ENCODE peak calls at places on chromosomes 5 and 9, in seven cellular contexts. W is stomach, N is sigmoid colon, H is A549, L is lower leg skin, O is thoracic aorta, X is cardiac muscle cell. B is an unnamed sample.
A peak's percentile ranks its signal among the peaks of the same experiment; 100 is the strongest.

GRCh38 chr9:121946465-121946864 is 146.6 kb downstream of the TTLL11 start:
- DNase-seq in W (no peak), N (no peak), H (no peak), L (no peak), O (no peak), X (no peak), B (no peak)

GRCh38 chr9:130770679-130771442 is 64.2 kb upstream of the ABL1 start:
- DNase-seq in W (no peak), N (no peak), H (peak; percentile 72), L (no peak), O (no peak), X (peak; percentile 62), B (peak; percentile 45)

GRCh38 chr9:138007566-138008080 is 130.0 kb downstream of the CACNA1B start:
- DNase-seq in W (peak; percentile 21), N (peak; percentile 50), H (no peak), L (peak; percentile 80), O (no peak), X (no peak), B (no peak)

GRCh38 chr9:109331353-109331752 is 10.5 kb upstream of the EPB41L4B start:
- DNase-seq in W (peak; percentile 96), N (no peak), H (no peak), L (peak; percentile 91), O (no peak), X (no peak), B (no peak)

GRCh38 chr5:172553838-172554344 is 87.2 kb upstream of the NEURL1B start:
- DNase-seq in W (no peak), N (peak; percentile 84), H (no peak), L (no peak), O (no peak), X (no peak), B (no peak)

GRCh38 chr5:43042626-43043399 is 2.7 kb upstream of the ANXA2R start:
- DNase-seq in W (peak; percentile 59), N (peak; percentile 85), H (peak; percentile 85), L (peak; percentile 94), O (no peak), X (peak; percentile 59), B (peak; percentile 75)

GRCh38 chr5:953535-954449 is 54.8 kb upstream of the NKD2 start:
- DNase-seq in W (no peak), N (no peak), H (peak; percentile 42), L (no peak), O (no peak), X (no peak), B (no peak)

GRCh38 chr5:173631478-173631877 is 15.0 kb upstream of the BOD1 start:
- DNase-seq in W (no peak), N (no peak), H (no peak), L (no peak), O (no peak), X (no peak), B (no peak)

GRCh38 chr9:89177401-89178161 is 1.0 kb downstream of the SHC3 start:
- DNase-seq in W (no peak), N (no peak), H (no peak), L (peak; percentile 87), O (no peak), X (peak; percentile 7), B (peak; percentile 18)

GRCh38 chr5:228886-229285 is 10.8 kb downstream of the SDHA start:
- DNase-seq in W (no peak), N (no peak), H (no peak), L (no peak), O (no peak), X (no peak), B (no peak)

GRCh38 chr5:107964722-107965121 is 294.0 kb upstream of the EFNA5 start:
- DNase-seq in W (no peak), N (no peak), H (no peak), L (no peak), O (no peak), X (no peak), B (no peak)

GRCh38 chr5:150303070-150303595 is 428 bp upstream of the ARSI start:
- DNase-seq in W (no peak), N (no peak), H (no peak), L (no peak), O (no peak), X (no peak), B (peak; percentile 77)

GRCh38 chr9:18442629-18443491 is 31.1 kb upstream of the ADAMTSL1 start:
- DNase-seq in W (peak; percentile 77), N (peak; percentile 86), H (peak; percentile 77), L (peak; percentile 92), O (no peak), X (peak; percentile 78), B (peak; percentile 57)

GRCh38 chr5:131640043-131640856 is 5.2 kb upstream of the RAPGEF6 start:
- DNase-seq in W (no peak), N (no peak), H (no peak), L (no peak), O (no peak), X (no peak), B (peak; percentile 28)

GRCh38 chr5:139605887-139606286 is 42.3 kb upstream of the CXXC5 start:
- DNase-seq in W (no peak), N (no peak), H (no peak), L (peak; percentile 18), O (no peak), X (no peak), B (no peak)

GRCh38 chr5:41433552-41434181 is 76.7 kb downstream of the PLCXD3 start:
- DNase-seq in W (no peak), N (no peak), H (no peak), L (no peak), O (no peak), X (no peak), B (no peak)

GRCh38 chr5:147434049-147434448 is 75.8 kb downstream of the DPYSL3 start:
- DNase-seq in W (no peak), N (no peak), H (no peak), L (no peak), O (no peak), X (no peak), B (no peak)

GRCh38 chr9:63817622-63818518 is 1467.1 kb downstream of the FOXD4L5 start:
- DNase-seq in W (peak; percentile 64), N (peak; percentile 82), H (no peak), L (peak; percentile 96), O (no peak), X (peak; percentile 15), B (peak; percentile 9)

GRCh38 chr5:134511796-134512660 is 13.4 kb upstream of the JADE2 start:
- DNase-seq in W (peak; percentile 67), N (peak; percentile 94), H (peak; percentile 82), L (peak; percentile 92), O (no peak), X (peak; percentile 57), B (peak; percentile 23)

GRCh38 chr9:6931913-6932312 is 174.1 kb downstream of the KDM4C start:
- DNase-seq in W (peak; percentile 41), N (no peak), H (peak; percentile 38), L (no peak), O (no peak), X (no peak), B (peak; percentile 90)

GRCh38 chr5:174419523-174420132 is 304.8 kb upstream of the MSX2 start:
- DNase-seq in W (peak; percentile 93), N (peak; percentile 89), H (peak; percentile 91), L (peak; percentile 97), O (peak; percentile 69), X (peak; percentile 96), B (peak; percentile 79)

GRCh38 chr9:129436751-129437625 is 183.9 kb downstream of the C9orf50 start:
- DNase-seq in W (peak; percentile 85), N (peak; percentile 83), H (no peak), L (peak; percentile 91), O (no peak), X (peak; percentile 89), B (peak; percentile 60)

GRCh38 chr5:144800169-144800568 is 629.5 kb downstream of the KCTD16 start:
- DNase-seq in W (no peak), N (no peak), H (no peak), L (no peak), O (no peak), X (no peak), B (no peak)

DNA sequence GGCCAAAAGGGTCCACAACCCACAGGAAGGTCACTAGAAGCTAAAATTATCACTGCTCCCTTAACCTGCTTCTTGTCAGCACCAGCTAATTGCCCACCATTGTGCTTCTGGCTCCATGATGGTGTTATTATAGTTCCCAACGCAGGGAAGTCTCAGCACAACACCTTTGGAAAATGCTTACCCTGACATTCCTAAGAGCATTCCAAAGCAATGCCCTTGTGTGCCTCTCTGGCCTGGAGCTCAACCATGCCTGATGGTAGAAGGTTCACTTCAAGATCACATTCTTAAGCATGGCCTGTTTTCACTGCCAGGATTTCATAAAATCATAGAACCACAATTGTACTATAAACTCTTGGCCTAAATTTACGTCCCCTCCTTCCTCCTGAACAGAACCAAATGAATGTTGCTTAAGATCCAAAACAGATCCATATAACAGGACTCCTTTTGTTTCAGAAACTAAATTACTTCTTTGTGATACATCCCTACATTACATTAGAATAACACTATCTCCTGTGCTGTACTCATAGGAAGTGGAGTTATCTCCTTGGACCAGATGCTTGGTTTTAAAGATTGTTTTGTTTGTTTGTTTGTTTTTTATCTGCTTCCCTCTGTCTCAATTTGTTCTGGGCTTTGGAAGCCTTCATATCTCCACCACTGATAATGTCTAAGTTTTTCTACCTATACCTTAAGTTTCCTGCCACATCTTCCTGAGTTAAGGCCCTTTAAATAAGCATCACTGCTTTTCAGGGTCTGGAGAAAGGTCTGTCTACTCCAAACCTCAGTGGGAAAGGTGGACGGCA is 32.1 kb downstream of the ARL15 start:
- DNase-seq in W (no peak), N (no peak), H (no peak), L (no peak), O (no peak), X (no peak), B (no peak)
- H3K4me3 ChIP-seq in W (no peak overlapping the region), N (no peak overlapping the region), H (no peak overlapping the region), L (no peak overlapping the region), O (no peak overlapping the region), X (no peak overlapping the region), B (no peak overlapping the region)

GRCh38 chr5:78063495-78063894 is 231.0 kb downstream of the AP3B1 start:
- DNase-seq in W (no peak), N (no peak), H (no peak), L (no peak), O (no peak), X (no peak), B (no peak)

GRCh38 chr5:78065073-78065472 is 229.4 kb downstream of the AP3B1 start:
- DNase-seq in W (no peak), N (peak; percentile 44), H (no peak), L (no peak), O (no peak), X (no peak), B (no peak)

GRCh38 chr5:78060421-78060820 is 234.1 kb downstream of the AP3B1 start:
- DNase-seq in W (no peak), N (no peak), H (no peak), L (no peak), O (no peak), X (no peak), B (peak; percentile 41)

GRCh38 chr5:78062645-78063044 is 231.9 kb downstream of the AP3B1 start:
- DNase-seq in W (no peak), N (no peak), H (no peak), L (no peak), O (no peak), X (no peak), B (no peak)

GRCh38 chr5:78065663-78066062 is 228.8 kb downstream of the AP3B1 start:
- DNase-seq in W (no peak), N (no peak), H (peak; percentile 53), L (no peak), O (no peak), X (no peak), B (no peak)
- TF ChIP-seq CTCF in W (no peak), N (no peak), H (no peak), L (no peak), O (no peak), X (no peak), B (no peak)

GRCh38 chr5:138082033-138082432 is 1.8 kb upstream of the WNT8A start:
- DNase-seq in W (no peak), N (no peak), H (no peak), L (no peak), O (no peak), X (no peak), B (no peak)
- H3K4me3 ChIP-seq in W (no peak overlapping the region), N (no peak overlapping the region), H (no peak overlapping the region), L (no peak overlapping the region), O (no peak overlapping the region), X (no peak overlapping the region), B (no peak overlapping the region)

GRCh38 chr5:171162602-171163001 is 146.4 kb upstream of the TLX3 start:
- DNase-seq in W (no peak), N (no peak), H (peak; percentile 21), L (no peak), O (no peak), X (peak; percentile 44), B (peak; percentile 14)
- TF ChIP-seq CTCF in W (no peak), N (no peak), H (peak; percentile 27), L (no peak), O (no peak), X (peak; percentile 51), B (peak; percentile 28)